ENCODE peak calls at places on chromosomes 2 and 18, in five cellular contexts. M is T-helper 9 cell, K is mammary epithelial cell, B is HT1080, Y is activated T-cell treated with anti-CD3 and anti-CD28 coated beads for 4 hours. X is an unnamed sample.

GRCh38 chr2:23622966-23623665 is 238.1 kb downstream of the KLHL29 start:
- DNase-seq in Y (no peak), K (no peak), M (no peak), B (no peak), X (no peak)

GRCh38 chr2:36578343-36579296 is 19.3 kb downstream of the FEZ2 start:
- DNase-seq in Y (no peak), B (no peak), M (no peak), K (peak), X (no peak)

GRCh38 chr18:36828157-36828629 is 609 bp downstream of the TPGS2 start:
- DNase-seq in Y (no peak), K (peak), M (peak), B (peak), X (peak)

GRCh38 chr18:36829362-36830140 is 624 bp downstream of the KIAA1328 start:
- DNase-seq in M (no peak), K (no peak), Y (no peak), B (no peak), X (no peak)

GRCh38 chr2:174577967-174578589 is 19.5 kb downstream of the WIPF1 start:
- DNase-seq in K (peak), M (peak), Y (peak), B (peak), X (no peak)

GRCh38 chr2:9287400-9288059 is 80.9 kb downstream of the ASAP2 start:
- DNase-seq in B (peak), K (peak), M (no peak), Y (no peak), X (no peak)

GRCh38 chr2:230921806-230922595 is 3.0 kb downstream of the GPR55 start:
- DNase-seq in M (no peak), K (no peak), B (no peak), Y (no peak), X (no peak)

GRCh38 chr18:54280206-54280550 is 10.9 kb downstream of the POLI start:
- DNase-seq in K (no peak), B (no peak), Y (no peak), M (no peak), X (no peak)

GRCh38 chr2:204664708-204665121 is 119.4 kb downstream of the PARD3B start:
- DNase-seq in B (peak), M (no peak), K (peak), Y (no peak), X (no peak)

X was measured in amygdala.